ENCODE peak calls at places on chromosomes 16 and 17, in five cellular contexts. B is NCI-H460, U is dorsolateral prefrontal cortex, G is BE2C, K is germinal center. C is an unnamed sample.

GRCh38 chr16:14386115-14386514 is 243.9 kb downstream of the PARN start:
- DNase-seq in B (no peak), U (no peak), G (no peak), K (no peak), C (no peak)

GRCh38 chr17:65054602-65055001 is 1.9 kb downstream of the GNA13 start:
- DNase-seq in B (no peak), U (no peak), G (no peak), K (no peak), C (no peak)

GRCh38 chr16:9845661-9846361 is 336.4 kb downstream of the GRIN2A start:
- DNase-seq in B (no peak), U (no peak), G (no peak), K (no peak), C (no peak)

GRCh38 chr16:85759631-85760419 is 8.9 kb upstream of the C16orf74 start:
- DNase-seq in B (no peak), U (no peak), G (peak), K (peak), C (peak)

GRCh38 chr17:49734666-49735490 is 27.1 kb upstream of the SLC35B1 start:
- DNase-seq in B (no peak), U (no peak), G (no peak), K (no peak), C (no peak)

GRCh38 chr16:69727916-69728270 is 1.5 kb upstream of the NQO1 start:
- DNase-seq in B (no peak), U (peak), G (no peak), K (no peak), C (no peak)

GRCh38 chr16:4624827-4625616 is 396 bp downstream of the MGRN1 start:
- DNase-seq in B (no peak), U (peak), G (peak), K (peak), C (peak)

GRCh38 chr17:80950466-80951120 is 41.0 kb upstream of the CHMP6 start:
- DNase-seq in B (no peak), U (no peak), G (no peak), K (no peak), C (no peak)

GRCh38 chr17:69516225-69516624 is 101.7 kb downstream of the MAP2K6 start:
- DNase-seq in B (no peak), U (no peak), G (no peak), K (no peak), C (no peak)

GRCh38 chr17:57832299-57832698 is 17.5 kb downstream of the MRPS23 start:
- DNase-seq in B (no peak), U (no peak), G (no peak), K (no peak), C (no peak)

GRCh38 chr17:74605361-74605760 is 13.3 kb upstream of the CD300LD start:
- DNase-seq in B (peak), U (peak), G (peak), K (no peak), C (no peak)

GRCh38 chr17:18066866-18067265 is 20.9 kb upstream of the DRG2 start:
- DNase-seq in B (no peak), U (no peak), G (no peak), K (no peak), C (no peak)

GRCh38 chr16:1614226-1615102 is 2.3 kb downstream of the CRAMP1 start:
- DNase-seq in B (no peak), U (no peak), G (peak), K (peak), C (peak)

C was measured in HEK293T.